ENCODE peak calls at places on chromosomes 16 and 17, in eight cellular contexts. One of them, this sample, is unnamed.

GRCh38 chr17:79207957-79208356 is 133.3 kb downstream of the ENGASE start:
- DNase-seq in SK-N-SH: no peak
- DNase-seq in IMR-90: no peak
- DNase-seq in A549: no peak
- DNase-seq in GM12878: no peak
- DNase-seq in K562: no peak
- DNase-seq in WTC11: no peak
- DNase-seq in HepG2: no peak
- DNase-seq in this sample: no peak

GRCh38 chr16:88810166-88810867 is 1.4 kb downstream of the APRT start:
- DNase-seq in K562: no peak
- DNase-seq in GM12878: no peak
- DNase-seq in A549: no peak
- DNase-seq in HepG2: no peak
- DNase-seq in WTC11: no peak
- DNase-seq in SK-N-SH: no peak
- DNase-seq in IMR-90: no peak
- DNase-seq in this sample: no peak

GRCh38 chr17:72099919-72100318 is 20.9 kb upstream of the SOX9 start:
- DNase-seq in A549: no peak
- DNase-seq in GM12878: no peak
- DNase-seq in K562: no peak
- DNase-seq in SK-N-SH: no peak
- DNase-seq in HepG2: no peak
- DNase-seq in IMR-90: peak; percentile 90
- DNase-seq in WTC11: no peak
- DNase-seq in this sample: no peak

GRCh38 chr16:66524601-66525164 is 25.2 kb downstream of the TK2 start:
- DNase-seq in WTC11: no peak
- DNase-seq in A549: no peak
- DNase-seq in HepG2: no peak
- DNase-seq in IMR-90: no peak
- DNase-seq in K562: peak; percentile 52
- DNase-seq in GM12878: peak; percentile 85
- DNase-seq in SK-N-SH: no peak
- DNase-seq in this sample: no peak

GRCh38 chr16:64977211-64977920 is 144.5 kb downstream of the CDH11 start:
- DNase-seq in A549: no peak
- DNase-seq in GM12878: no peak
- DNase-seq in SK-N-SH: no peak
- DNase-seq in K562: no peak
- DNase-seq in HepG2: no peak
- DNase-seq in IMR-90: no peak
- DNase-seq in WTC11: no peak
- DNase-seq in this sample: no peak

GRCh38 chr16:7990864-7991263 is 599.4 kb downstream of the TMEM114 start:
- DNase-seq in A549: no peak
- DNase-seq in WTC11: no peak
- DNase-seq in GM12878: no peak
- DNase-seq in SK-N-SH: no peak
- DNase-seq in HepG2: no peak
- DNase-seq in K562: no peak
- DNase-seq in IMR-90: no peak
- DNase-seq in this sample: no peak

GRCh38 chr17:40936437-40936971 is 942 bp downstream of the KRT23 start:
- DNase-seq in WTC11: no peak
- DNase-seq in SK-N-SH: no peak
- DNase-seq in IMR-90: no peak
- DNase-seq in GM12878: no peak
- DNase-seq in HepG2: peak; percentile 74
- DNase-seq in K562: no peak
- DNase-seq in A549: no peak
- DNase-seq in this sample: no peak

GRCh38 chr16:67395105-67395457 is 1.8 kb upstream of the TPPP3 start:
- DNase-seq in K562: no peak
- DNase-seq in GM12878: no peak
- DNase-seq in A549: no peak
- DNase-seq in HepG2: no peak
- DNase-seq in SK-N-SH: no peak
- DNase-seq in WTC11: no peak
- DNase-seq in IMR-90: no peak
- DNase-seq in this sample: no peak

GRCh38 chr16:81451753-81452680 is 7.4 kb downstream of the CMIP start:
- DNase-seq in IMR-90: peak; percentile 11
- DNase-seq in K562: no peak
- DNase-seq in HepG2: peak; percentile 99
- DNase-seq in A549: no peak
- DNase-seq in WTC11: no peak
- DNase-seq in SK-N-SH: no peak
- DNase-seq in GM12878: no peak
- DNase-seq in this sample: no peak

GRCh38 chr17:51258756-51259573 is 884 bp downstream of the MBTD1 start:
- DNase-seq in K562: peak; percentile 50
- DNase-seq in IMR-90: no peak
- DNase-seq in HepG2: peak; percentile 39
- DNase-seq in GM12878: no peak
- DNase-seq in A549: peak; percentile 34
- DNase-seq in SK-N-SH: no peak
- DNase-seq in WTC11: peak; percentile 31
- DNase-seq in this sample: no peak

GRCh38 chr16:87681990-87682570 is 79.8 kb downstream of the JPH3 start:
- DNase-seq in SK-N-SH: no peak
- DNase-seq in GM12878: no peak
- DNase-seq in IMR-90: peak; percentile 78
- DNase-seq in HepG2: peak; percentile 42
- DNase-seq in A549: peak; percentile 46
- DNase-seq in K562: peak; percentile 63
- DNase-seq in WTC11: peak; percentile 75
- DNase-seq in this sample: peak; percentile 80
- TF ChIP-seq CTCF in SK-N-SH: peak; percentile 50
- TF ChIP-seq CTCF in GM12878: peak; percentile 35
- TF ChIP-seq CTCF in IMR-90: peak; percentile 33
- TF ChIP-seq CTCF in HepG2: peak; percentile 47
- TF ChIP-seq CTCF in A549: no peak
- TF ChIP-seq CTCF in K562: peak; percentile 82
- TF ChIP-seq CTCF in WTC11: peak; percentile 66
- TF ChIP-seq CTCF in this sample: peak; percentile 96

DNA sequence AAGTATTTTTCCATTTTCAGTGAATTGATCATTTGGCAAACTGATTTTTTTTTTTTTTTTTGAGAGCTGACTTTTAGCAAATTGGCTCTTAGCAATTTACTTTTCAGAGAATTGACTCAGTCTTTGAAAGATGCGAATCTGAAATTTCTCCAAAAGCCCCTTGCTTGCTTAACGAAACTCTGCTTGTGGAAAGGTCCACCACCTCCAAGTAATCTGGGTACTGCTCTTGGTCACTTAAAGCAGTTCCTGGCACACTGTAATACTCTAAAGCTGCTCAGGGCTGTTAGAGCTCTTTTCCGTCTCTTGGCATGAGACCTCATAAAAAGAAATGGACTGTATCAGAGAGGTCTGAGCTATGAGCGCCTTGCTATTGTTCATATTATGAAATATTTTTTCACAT is 2.9 kb downstream of the GSDMB start:
- DNase-seq in GM12878: no peak
- DNase-seq in HepG2: no peak
- DNase-seq in WTC11: no peak
- DNase-seq in IMR-90: no peak
- DNase-seq in K562: no peak
- DNase-seq in SK-N-SH: no peak
- DNase-seq in A549: no peak
- DNase-seq in this sample: no peak
- TF ChIP-seq USF2 in GM12878: no peak
- TF ChIP-seq USF2 in HepG2: no peak
- TF ChIP-seq USF2 in WTC11: no peak
- TF ChIP-seq USF2 in IMR-90: no peak
- TF ChIP-seq USF2 in K562: no peak
- TF ChIP-seq USF2 in SK-N-SH: no peak
- TF ChIP-seq USF2 in A549: no peak
- TF ChIP-seq USF2 in this sample: no peak

DNA sequence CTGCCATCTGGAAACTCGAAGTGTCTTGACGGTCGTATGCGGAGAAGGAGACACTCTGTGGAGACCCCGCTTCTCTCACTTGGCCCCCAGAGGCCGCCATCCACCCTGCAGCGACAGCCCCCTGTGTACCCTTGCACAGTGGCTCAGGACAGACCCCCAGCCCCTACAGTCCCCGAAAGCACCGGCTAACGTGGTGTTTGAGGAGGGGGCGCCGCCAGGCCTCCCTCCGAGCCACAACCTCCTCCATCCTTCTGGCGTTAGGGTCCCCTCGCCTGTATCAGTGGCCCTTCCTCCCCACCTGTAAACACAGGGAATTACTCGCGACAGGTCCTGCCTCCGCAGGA is 73.6 kb downstream of the LMF1 start:
- DNase-seq in SK-N-SH: no peak
- DNase-seq in HepG2: no peak
- DNase-seq in A549: no peak
- DNase-seq in GM12878: no peak
- DNase-seq in WTC11: no peak
- DNase-seq in K562: no peak
- DNase-seq in IMR-90: no peak
- DNase-seq in this sample: no peak
- TF ChIP-seq CTCF in SK-N-SH: no peak
- TF ChIP-seq CTCF in HepG2: no peak
- TF ChIP-seq CTCF in A549: no peak
- TF ChIP-seq CTCF in GM12878: no peak
- TF ChIP-seq CTCF in WTC11: no peak
- TF ChIP-seq CTCF in K562: no peak
- TF ChIP-seq CTCF in IMR-90: no peak
- TF ChIP-seq CTCF in this sample: peak; percentile 29

GRCh38 chr17:76866774-76867577 is 1.2 kb upstream of the MGAT5B start:
- DNase-seq in IMR-90: peak; percentile 60
- DNase-seq in GM12878: no peak
- DNase-seq in K562: no peak
- DNase-seq in SK-N-SH: no peak
- DNase-seq in WTC11: no peak
- DNase-seq in A549: no peak
- DNase-seq in HepG2: no peak
- DNase-seq in this sample: no peak
- TF ChIP-seq USF2 in IMR-90: no peak
- TF ChIP-seq USF2 in GM12878: no peak
- TF ChIP-seq USF2 in K562: no peak
- TF ChIP-seq USF2 in SK-N-SH: no peak
- TF ChIP-seq USF2 in WTC11: no peak
- TF ChIP-seq USF2 in A549: no peak
- TF ChIP-seq USF2 in HepG2: no peak
- TF ChIP-seq USF2 in this sample: no peak

GRCh38 chr17:37082461-37082860 is 133.7 kb downstream of the AATF start:
- DNase-seq in IMR-90: no peak
- DNase-seq in HepG2: no peak
- DNase-seq in SK-N-SH: no peak
- DNase-seq in WTC11: no peak
- DNase-seq in A549: no peak
- DNase-seq in GM12878: no peak
- DNase-seq in K562: no peak
- DNase-seq in this sample: no peak

GRCh38 chr17:37079065-37079708 is 130.4 kb downstream of the AATF start:
- DNase-seq in K562: no peak
- DNase-seq in A549: no peak
- DNase-seq in IMR-90: no peak
- DNase-seq in WTC11: no peak
- DNase-seq in SK-N-SH: no peak
- DNase-seq in GM12878: no peak
- DNase-seq in HepG2: no peak
- DNase-seq in this sample: no peak

GRCh38 chr17:37082985-37083384 is 134.2 kb downstream of the AATF start:
- DNase-seq in HepG2: no peak
- DNase-seq in IMR-90: no peak
- DNase-seq in WTC11: no peak
- DNase-seq in GM12878: no peak
- DNase-seq in SK-N-SH: no peak
- DNase-seq in K562: no peak
- DNase-seq in A549: no peak
- DNase-seq in this sample: no peak

GRCh38 chr17:37079735-37080134 is 131.0 kb downstream of the AATF start:
- DNase-seq in WTC11: no peak
- DNase-seq in GM12878: no peak
- DNase-seq in A549: no peak
- DNase-seq in SK-N-SH: no peak
- DNase-seq in HepG2: no peak
- DNase-seq in IMR-90: peak; percentile 45
- DNase-seq in K562: no peak
- DNase-seq in this sample: no peak

DNA sequence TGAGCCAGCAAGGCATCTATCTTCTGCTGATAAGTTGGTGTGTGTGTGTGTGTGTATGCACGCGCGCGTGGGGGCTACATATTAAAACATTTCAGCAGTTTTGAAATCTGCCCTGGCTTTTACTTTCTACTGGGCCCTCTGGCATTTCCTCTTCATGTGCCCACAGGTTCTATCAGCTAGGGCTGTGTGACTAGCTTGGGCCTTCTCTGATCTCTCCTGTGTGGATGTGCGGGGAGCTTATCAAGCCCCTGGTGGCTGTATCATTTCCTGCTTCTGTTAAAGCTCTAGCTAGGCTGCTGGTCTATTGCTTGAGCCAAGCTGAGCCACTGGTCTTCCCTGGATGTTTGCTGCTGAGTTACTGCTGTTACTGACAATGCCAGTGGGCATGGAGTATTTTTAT is 132.5 kb downstream of the AATF start:
- DNase-seq in IMR-90: no peak
- DNase-seq in K562: no peak
- DNase-seq in WTC11: no peak
- DNase-seq in SK-N-SH: no peak
- DNase-seq in HepG2: no peak
- DNase-seq in A549: no peak
- DNase-seq in GM12878: no peak
- DNase-seq in this sample: no peak
- TF ChIP-seq CTCF in IMR-90: no peak
- TF ChIP-seq CTCF in K562: no peak
- TF ChIP-seq CTCF in WTC11: no peak
- TF ChIP-seq CTCF in SK-N-SH: no peak
- TF ChIP-seq CTCF in HepG2: no peak
- TF ChIP-seq CTCF in A549: no peak
- TF ChIP-seq CTCF in GM12878: no peak
- TF ChIP-seq CTCF in this sample: peak; percentile 17

DNA sequence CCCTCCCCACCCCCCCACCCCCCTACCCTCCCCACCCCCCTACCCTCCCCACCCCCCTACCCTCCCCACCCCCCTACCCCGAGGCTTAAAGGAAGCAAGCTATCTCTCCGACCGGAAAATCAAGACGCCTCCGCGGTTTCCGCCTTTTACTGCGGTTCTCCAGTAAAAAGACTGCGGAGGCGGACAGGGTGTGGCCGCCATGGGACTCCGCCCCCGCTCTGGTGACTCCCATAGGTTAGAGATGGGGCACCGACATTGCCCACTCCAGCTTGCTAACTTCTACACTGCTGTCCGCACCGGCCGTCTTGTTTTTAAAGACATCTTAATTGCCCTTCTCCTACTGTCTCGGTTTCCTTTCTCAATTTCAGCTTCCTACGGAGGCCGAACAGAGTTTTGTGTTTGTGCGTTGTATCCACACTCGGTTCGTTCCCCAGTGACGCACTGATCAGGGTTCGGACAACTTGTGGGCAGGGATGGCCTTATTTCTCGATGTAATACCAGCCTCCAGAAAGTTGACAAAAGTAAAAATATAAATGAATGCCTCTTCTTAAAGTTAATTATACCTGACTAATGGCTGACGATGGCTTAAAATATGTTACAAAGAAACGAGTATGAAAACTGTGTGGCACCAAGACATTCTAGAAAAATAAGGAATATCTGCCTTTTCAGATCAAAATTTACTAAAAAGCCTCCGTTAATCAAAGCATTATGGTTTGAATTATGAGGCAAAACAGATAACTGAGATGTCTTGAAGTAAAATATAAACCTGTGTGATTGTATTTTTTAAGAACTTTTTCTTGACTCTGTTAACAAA is 1.1 kb upstream of the ZNF200 start:
- DNase-seq in K562: peak; percentile 75
- DNase-seq in HepG2: no peak
- DNase-seq in WTC11: peak; percentile 59
- DNase-seq in A549: no peak
- DNase-seq in SK-N-SH: no peak
- DNase-seq in IMR-90: no peak
- DNase-seq in GM12878: no peak
- DNase-seq in this sample: no peak
- TF ChIP-seq USF2 in K562: no peak
- TF ChIP-seq USF2 in HepG2: no peak
- TF ChIP-seq USF2 in WTC11: no peak
- TF ChIP-seq USF2 in A549: no peak
- TF ChIP-seq USF2 in SK-N-SH: no peak
- TF ChIP-seq USF2 in IMR-90: no peak
- TF ChIP-seq USF2 in GM12878: no peak
- TF ChIP-seq USF2 in this sample: no peak